ENCODE peak calls at places on chromosomes 13 and 19, in six cellular contexts. U is IMR-90, K is endothelial cell of umbilical vein, A is PC-3, J is fibroblast of lung, G is hepatocyte. W is an unnamed sample.

GRCh38 chr13:25977216-25977615 is 74.6 kb downstream of the SHISA2 start:
- DNase-seq in G (no peak), U (no peak), A (no peak), K (peak), J (no peak), W (no peak)

GRCh38 chr13:110714798-110715394 is 1.4 kb downstream of the ING1 start:
- DNase-seq in A (peak), J (peak), K (no peak), U (peak), G (peak), W (peak)

GRCh38 chr13:77975358-77976042 is 56.9 kb upstream of the EDNRB start:
- DNase-seq in K (no peak), U (no peak), G (no peak), A (no peak), J (no peak), W (no peak)

GRCh38 chr13:50645092-50645491 is 198.4 kb downstream of the DLEU7 start:
- DNase-seq in G (no peak), A (peak), K (no peak), U (no peak), J (no peak), W (no peak)

GRCh38 chr13:93723316-93723715 is 496.7 kb downstream of the GPC6 start:
- DNase-seq in A (peak), G (no peak), K (no peak), J (peak), U (peak), W (no peak)

GRCh38 chr13:50387124-50387581 is 371.9 kb downstream of the KCNRG start:
- DNase-seq in A (peak), J (peak), U (peak), G (peak), K (no peak), W (peak)

GRCh38 chr13:45361596-45362206 is 20.7 kb upstream of the TPT1 start:
- DNase-seq in U (peak), J (peak), G (no peak), K (no peak), A (peak), W (no peak)

GRCh38 chr19:49243129-49243528 is 81.9 kb downstream of the SLC6A16 start:
- DNase-seq in A (no peak), U (no peak), J (no peak), K (no peak), G (no peak), W (no peak)

GRCh38 chr13:48192536-48192935 is 40.5 kb upstream of the ITM2B start:
- DNase-seq in U (no peak), J (no peak), A (no peak), G (no peak), K (no peak), W (no peak)

GRCh38 chr19:49847731-49848696 is 2.9 kb upstream of the PTOV1 start:
- DNase-seq in U (peak), J (peak), A (peak), K (no peak), G (no peak), W (peak)

GRCh38 chr13:96091164-96091931 is 1.4 kb downstream of the HS6ST3 start:
- DNase-seq in U (no peak), G (peak), K (peak), J (no peak), A (no peak), W (no peak)

GRCh38 chr19:56751078-56751489 is 79.5 kb upstream of the ZNF835 start:
- DNase-seq in U (no peak), K (no peak), G (no peak), A (no peak), J (no peak), W (no peak)

GRCh38 chr19:43634068-43634467 is 5.6 kb downstream of the CADM4 start:
- DNase-seq in A (no peak), U (no peak), J (no peak), K (no peak), G (no peak), W (no peak)

GRCh38 chr13:109348514-109349340 is 437.7 kb downstream of the IRS2 start:
- DNase-seq in J (peak), U (peak), K (peak), A (peak), G (no peak), W (no peak)

GRCh38 chr19:39704181-39705044 is at the start of gene LGALS14:
- DNase-seq in A (no peak), K (no peak), J (no peak), G (peak), U (no peak), W (peak)

GRCh38 chr13:98182589-98182988 is 5.5 kb upstream of the RNF113B start:
- DNase-seq in G (no peak), U (no peak), J (no peak), K (no peak), A (no peak), W (no peak)

GRCh38 chr13:31767175-31767900 is 28.0 kb downstream of the RXFP2 start:
- DNase-seq in A (no peak), J (peak), K (no peak), G (no peak), U (peak), W (no peak)

GRCh38 chr19:49098795-49099194 is 13.5 kb downstream of the SNRNP70 start:
- DNase-seq in U (no peak), J (no peak), K (no peak), G (no peak), A (no peak), W (no peak)

GRCh38 chr19:7610491-7611240 is 15.0 kb downstream of the CAMSAP3 start:
- DNase-seq in G (no peak), J (no peak), K (no peak), A (no peak), U (no peak), W (no peak)

GRCh38 chr13:22403144-22403543 is 732.3 kb downstream of the FGF9 start:
- DNase-seq in K (no peak), J (no peak), U (no peak), A (no peak), G (no peak), W (no peak)

GRCh38 chr13:96052655-96053002 is 572 bp downstream of the UGGT2 start:
- DNase-seq in J (peak), K (peak), U (peak), A (peak), G (peak), W (peak)

GRCh38 chr13:99916366-99917103 is 55.0 kb downstream of the ZIC5 start:
- DNase-seq in G (peak), J (peak), A (peak), K (peak), U (peak), W (peak)

DNA sequence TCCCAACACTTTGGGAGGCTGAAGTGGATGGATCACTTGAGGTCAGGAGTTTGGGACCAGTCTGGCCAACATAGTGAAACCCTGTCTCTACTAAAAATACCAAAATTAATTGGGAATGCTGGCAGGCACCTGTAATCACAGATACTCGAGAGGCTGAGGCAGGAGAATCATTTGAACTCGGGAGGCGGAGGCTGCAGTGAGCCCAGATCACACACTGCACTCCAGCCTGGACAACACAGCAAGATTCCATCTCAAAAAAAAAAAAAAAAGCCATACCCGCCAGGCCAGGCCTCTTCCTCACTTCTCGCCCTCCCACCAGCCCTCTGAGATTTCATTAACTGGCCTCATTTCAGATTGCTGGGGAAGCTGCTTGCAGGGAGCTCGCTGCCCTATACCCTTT is 7.7 kb upstream of the RELB start:
- DNase-seq in A (no peak), G (no peak), K (no peak), J (no peak), U (no peak), W (no peak)
- H2AFZ ChIP-seq in A (no peak), G (no peak), K (no peak), J (no peak), U (no peak), W (no peak)

GRCh38 chr19:53912653-53913052 is 3.6 kb downstream of the CACNG7 start:
- DNase-seq in G (no peak), A (no peak), K (no peak), J (no peak), U (no peak), W (peak)
- H2AFZ ChIP-seq in G (no peak), A (no peak), K (no peak), J (no peak), U (no peak), W (no peak)

GRCh38 chr13:33556828-33557227 is 261.1 kb upstream of the RFC3 start:
- DNase-seq in G (no peak), A (peak), U (no peak), K (no peak), J (no peak), W (no peak)

GRCh38 chr13:33560722-33561121 is 257.2 kb upstream of the RFC3 start:
- DNase-seq in K (no peak), A (no peak), G (no peak), U (no peak), J (no peak), W (no peak)

GRCh38 chr13:33550885-33551284 is 265.3 kb upstream of the STARD13 start:
- DNase-seq in A (no peak), U (no peak), K (no peak), G (no peak), J (no peak), W (no peak)

GRCh38 chr13:33554919-33555791 is 262.8 kb upstream of the RFC3 start:
- DNase-seq in K (peak), U (no peak), G (no peak), A (peak), J (peak), W (no peak)
- H2AFZ ChIP-seq in K (peak), U (no peak), G (no peak), A (no peak), J (no peak), W (no peak)

GRCh38 chr19:35447870-35448492 is at the start of gene FFAR2:
- DNase-seq in K (no peak), U (no peak), J (no peak), A (no peak), G (no peak), W (no peak)
- H2AFZ ChIP-seq in K (no peak), U (no peak), J (no peak), A (no peak), G (no peak), W (no peak)

GRCh38 chr19:54128441-54128725 is 9.2 kb upstream of the CNOT3 start:
- DNase-seq in A (no peak), K (no peak), U (no peak), G (no peak), J (no peak), W (no peak)
- H2AFZ ChIP-seq in A (no peak), K (no peak), U (no peak), G (no peak), J (no peak), W (no peak)

GRCh38 chr19:34678085-34678412 is 571 bp downstream of the ZNF302 start:
- DNase-seq in K (no peak), U (no peak), G (no peak), J (no peak), A (no peak), W (no peak)
- H2AFZ ChIP-seq in K (peak), U (peak), G (peak), J (no peak), A (peak), W (no peak)

GRCh38 chr13:88602786-88603777 is 931.9 kb downstream of the SLITRK5 start:
- DNase-seq in U (no peak), J (no peak), K (no peak), G (no peak), A (peak), W (no peak)
- H2AFZ ChIP-seq in U (no peak), J (no peak), K (no peak), G (no peak), A (no peak), W (peak)

GRCh38 chr13:53743906-53744305 is 715.3 kb downstream of the OLFM4 start:
- DNase-seq in J (no peak), U (no peak), A (no peak), G (no peak), K (no peak), W (no peak)
- H2AFZ ChIP-seq in J (no peak), U (no peak), A (no peak), G (no peak), K (no peak), W (no peak)

DNA sequence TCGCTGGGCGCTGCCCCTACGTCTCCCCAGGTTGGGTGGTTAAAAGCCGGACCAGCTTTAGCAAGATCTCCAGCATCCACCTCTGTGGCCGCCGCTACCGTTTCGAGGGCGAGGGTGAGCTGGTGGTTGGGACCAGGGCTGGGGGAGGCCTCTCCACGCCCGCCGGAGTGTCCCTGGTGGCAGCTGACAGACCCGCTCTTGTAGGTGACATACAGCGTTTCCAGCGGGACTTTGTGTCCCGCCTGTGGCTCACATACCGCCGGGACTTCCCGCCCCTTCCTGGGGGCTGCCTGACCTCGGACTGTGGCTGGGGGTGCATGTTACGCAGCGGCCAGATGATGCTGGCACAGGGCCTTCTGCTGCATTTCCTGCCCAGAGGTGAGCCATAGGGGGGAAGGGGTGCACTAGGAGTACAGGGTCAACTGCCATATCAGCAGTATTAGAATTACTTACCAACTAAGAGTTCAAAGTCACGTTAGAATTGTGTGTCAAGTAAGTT is 1.1 kb downstream of the ATG4D start:
- DNase-seq in K (no peak), U (no peak), J (no peak), A (no peak), G (no peak), W (peak)
- H2AFZ ChIP-seq in K (no peak), U (peak), J (no peak), A (peak), G (no peak), W (no peak)

GRCh38 chr19:12777217-12778019 is 2.1 kb upstream of the HOOK2 start:
- DNase-seq in G (peak), J (peak), A (peak), K (peak), U (peak), W (peak)

GRCh38 chr19:12778905-12779161 is 3.5 kb upstream of the HOOK2 start:
- DNase-seq in U (no peak), J (no peak), A (no peak), G (no peak), K (no peak), W (no peak)

GRCh38 chr19:12779162-12779993 is 4.0 kb upstream of the HOOK2 start:
- DNase-seq in U (peak), J (peak), K (peak), A (peak), G (peak), W (peak)

GRCh38 chr19:12774588-12775555 is at the start of gene HOOK2:
- DNase-seq in K (no peak), G (peak), U (no peak), A (peak), J (no peak), W (no peak)

DNA sequence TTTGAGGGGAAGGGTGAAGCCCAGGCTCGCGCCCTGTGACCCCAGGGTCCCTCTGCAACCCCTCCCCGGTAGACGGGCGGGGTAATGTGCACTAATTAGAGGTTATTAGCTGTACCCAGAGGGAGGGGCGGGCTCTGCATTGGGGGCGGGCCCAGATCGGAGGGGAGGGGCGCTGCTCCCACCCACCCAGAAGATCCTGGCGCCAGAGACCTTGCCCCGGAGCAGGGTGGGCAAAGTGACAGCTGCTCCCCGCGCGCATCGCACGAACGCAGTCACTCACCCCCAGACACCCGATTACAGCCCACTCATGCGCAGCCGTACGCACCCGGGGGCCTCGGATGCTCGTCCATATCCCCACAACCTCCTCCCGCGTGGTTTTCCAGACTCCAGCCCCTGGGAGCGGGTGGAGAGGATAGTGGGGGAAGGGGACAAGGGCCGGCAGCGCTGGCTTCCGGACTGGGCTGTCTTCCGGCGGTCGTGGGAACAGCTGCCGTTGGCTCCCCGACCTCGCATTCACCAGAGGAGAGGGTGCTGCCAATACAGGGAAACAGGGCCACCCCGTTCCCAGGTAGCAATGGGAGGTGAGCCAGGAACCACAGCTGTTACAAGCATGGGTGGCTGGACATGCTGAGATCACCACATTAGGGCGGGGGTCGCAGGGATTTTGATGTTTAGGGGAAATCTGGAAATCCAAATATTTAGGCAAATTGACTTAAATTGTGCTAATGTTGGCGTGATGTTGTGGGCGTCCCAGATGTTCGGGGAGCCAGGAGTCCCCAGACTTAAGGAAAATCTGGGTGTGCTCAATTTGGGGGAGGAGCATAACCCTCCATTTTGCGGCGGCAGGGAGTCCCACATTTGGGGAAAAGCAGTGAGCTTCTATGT is 2.9 kb upstream of the HOOK2 start:
- DNase-seq in J (peak), K (peak), G (peak), U (peak), A (peak), W (peak)
- H2AFZ ChIP-seq in J (peak), K (peak), G (peak), U (peak), A (peak), W (peak)

W was measured in Karpas-422.